ENCODE peak calls at places on chromosomes 2 and 18, in six cellular contexts. F, Q, G, U, X and K are unnamed samples.
A peak's percentile ranks its signal among the peaks of the same experiment; 100 is the strongest.

GRCh38 chr2:130806370-130806769 is 30.3 kb upstream of the ARHGEF4 start:
- DNase-seq in U (no peak), X (no peak), F (no peak), Q (no peak), G (no peak), K (no peak)

GRCh38 chr2:6909431-6910385 is 7.5 kb upstream of the RNF144A start:
- DNase-seq in Q (no peak), F (no peak), G (peak; percentile 84), X (peak; percentile 58), U (no peak), K (no peak)

GRCh38 chr2:43041661-43042360 is 184.6 kb downstream of the ZFP36L2 start:
- DNase-seq in Q (peak; percentile 69), G (no peak), F (no peak), X (no peak), U (peak; percentile 84), K (peak; percentile 97)

GRCh38 chr2:10790228-10790973 is 22.2 kb downstream of the PDIA6 start:
- DNase-seq in G (no peak), U (no peak), F (no peak), Q (no peak), X (peak; percentile 29), K (no peak)

GRCh38 chr2:186256540-186256939 is 229.5 kb upstream of the ZC3H15 start:
- DNase-seq in U (peak; percentile 10), F (no peak), Q (no peak), X (no peak), G (no peak), K (peak; percentile 30)

GRCh38 chr2:151946856-151947523 is 118.8 kb upstream of the ARL5A start:
- DNase-seq in X (peak; percentile 5), Q (no peak), G (no peak), F (peak; percentile 45), U (peak; percentile 60), K (peak; percentile 45)

GRCh38 chr2:110115291-110116032 is at the start of gene MALL:
- DNase-seq in Q (no peak), G (no peak), X (no peak), F (peak; percentile 18), U (peak; percentile 65), K (no peak)

GRCh38 chr2:235849489-235849888 is 318.7 kb downstream of the GBX2 start:
- DNase-seq in G (no peak), X (no peak), Q (no peak), U (no peak), F (no peak), K (no peak)

GRCh38 chr18:76274470-76275289 is 220.4 kb downstream of the ZNF516 start:
- DNase-seq in U (peak; percentile 14), X (no peak), F (peak; percentile 41), Q (no peak), G (no peak), K (no peak)

GRCh38 chr2:96931966-96932365 is 54.4 kb downstream of the FAM178B start:
- DNase-seq in G (no peak), Q (no peak), X (no peak), U (no peak), F (no peak), K (no peak)

GRCh38 chr2:48414980-48415764 is 114.8 kb upstream of the STON1 start:
- DNase-seq in X (no peak), G (peak; percentile 17), F (no peak), Q (peak; percentile 55), U (no peak), K (no peak)

GRCh38 chr2:124250433-124250832 is 225.3 kb downstream of the CNTNAP5 start:
- DNase-seq in X (no peak), U (no peak), F (no peak), Q (no peak), G (no peak), K (no peak)

GRCh38 chr2:45650851-45651414 is 542 bp upstream of the PRKCE start:
- DNase-seq in X (peak; percentile 91), F (peak; percentile 90), G (peak; percentile 94), U (peak; percentile 72), Q (peak; percentile 92), K (peak; percentile 82)

GRCh38 chr2:240631561-240632290 is 6.4 kb downstream of the GPR35 start:
- DNase-seq in X (no peak), Q (no peak), F (no peak), G (no peak), U (no peak), K (no peak)

GRCh38 chr2:199692489-199692888 is 158.5 kb downstream of the FTCDNL1 start:
- DNase-seq in U (no peak), X (no peak), G (no peak), Q (no peak), F (no peak), K (no peak)

GRCh38 chr2:127541849-127542630 is 6.6 kb downstream of the MYO7B start:
- DNase-seq in X (no peak), G (no peak), F (no peak), Q (no peak), U (no peak), K (no peak)

GRCh38 chr2:40346535-40347354 is 105.1 kb downstream of the SLC8A1 start:
- DNase-seq in U (no peak), Q (no peak), F (no peak), X (no peak), G (no peak), K (no peak)

GRCh38 chr2:65456074-65456473 is 23.7 kb upstream of the SPRED2 start:
- DNase-seq in Q (no peak), G (no peak), F (no peak), X (no peak), U (no peak), K (peak; percentile 10)

GRCh38 chr2:161418715-161419337 is 2.7 kb downstream of the TBR1 start:
- DNase-seq in U (no peak), F (peak; percentile 36), X (peak; percentile 13), Q (peak; percentile 15), G (no peak), K (no peak)

GRCh38 chr2:40658917-40659316 is 207.0 kb upstream of the SLC8A1 start:
- DNase-seq in G (no peak), U (no peak), F (no peak), X (no peak), Q (no peak), K (peak; percentile 26)

GRCh38 chr2:86052265-86052664 is 53.4 kb downstream of the POLR1A start:
- DNase-seq in Q (no peak), G (no peak), U (no peak), X (no peak), F (no peak), K (no peak)

GRCh38 chr2:173588931-173589369 is 234.3 kb downstream of the CDCA7 start:
- DNase-seq in G (no peak), X (no peak), U (no peak), Q (no peak), F (no peak), K (no peak)

GRCh38 chr18:63542069-63542468 is at the start of gene SERPINB12:
- DNase-seq in X (no peak), Q (no peak), G (no peak), F (no peak), U (no peak), K (no peak)

GRCh38 chr18:33440011-33440383 is 524 bp downstream of the CCDC178 start:
- DNase-seq in U (peak; percentile 3), F (peak; percentile 52), Q (no peak), X (no peak), G (no peak), K (no peak)

GRCh38 chr2:25125189-25125588 is 43.2 kb downstream of the POMC start:
- DNase-seq in G (no peak), U (no peak), Q (no peak), F (no peak), X (no peak), K (no peak)

GRCh38 chr18:39724652-39725051 is 2159.1 kb upstream of the CELF4 start:
- DNase-seq in G (no peak), Q (no peak), F (no peak), U (no peak), X (no peak), K (no peak)